ENCODE peak calls at places on chromosomes 7 and 10, in six cellular contexts. E, A, U, G, L and J are unnamed samples.

GRCh38 chr7:116511552-116512523 is 12.3 kb downstream of the CAV2 start:
- DNase-seq in L (peak; percentile 8), G (peak; percentile 58), A (no peak), U (no peak), E (no peak), J (peak; percentile 70)

GRCh38 chr7:155996718-155997059 is 184.4 kb upstream of the SHH start:
- DNase-seq in E (no peak), L (no peak), G (no peak), U (peak; percentile 61), A (no peak), J (no peak)

GRCh38 chr10:1556496-1556895 is 180.8 kb downstream of the ADARB2 start:
- DNase-seq in U (peak; percentile 8), L (no peak), G (no peak), E (no peak), A (no peak), J (no peak)

GRCh38 chr10:6586501-6586900 is 6.4 kb upstream of the PRKCQ start:
- DNase-seq in U (no peak), G (no peak), E (no peak), A (no peak), L (no peak), J (no peak)

GRCh38 chr7:8176370-8177081 is 85.4 kb downstream of the ICA1 start:
- DNase-seq in E (no peak), U (no peak), L (no peak), A (peak; percentile 24), G (no peak), J (no peak)

GRCh38 chr10:90424730-90425129 is 433.1 kb downstream of the HTR7 start:
- DNase-seq in A (no peak), G (no peak), L (no peak), E (no peak), U (no peak), J (peak; percentile 32)

GRCh38 chr7:28957822-28958234 is 302 bp downstream of the TRIL start:
- DNase-seq in A (no peak), G (no peak), U (peak; percentile 73), L (no peak), E (no peak), J (no peak)

GRCh38 chr7:73858807-73859206 is 2.2 kb upstream of the TMEM270 start:
- DNase-seq in G (no peak), A (no peak), L (no peak), E (no peak), U (no peak), J (no peak)

GRCh38 chr7:27889800-27890199 is 149.8 kb downstream of the TAX1BP1 start:
- DNase-seq in L (no peak), E (no peak), A (no peak), U (no peak), G (no peak), J (no peak)

GRCh38 chr7:28981282-28981555 is 23.1 kb upstream of the TRIL start:
- DNase-seq in U (no peak), A (no peak), E (no peak), G (no peak), L (no peak), J (no peak)

GRCh38 chr7:154409703-154410311 is 357.6 kb downstream of the DPP6 start:
- DNase-seq in E (no peak), L (no peak), A (no peak), G (peak; percentile 15), U (no peak), J (no peak)

GRCh38 chr7:156031679-156032478 is 219.6 kb upstream of the SHH start:
- DNase-seq in G (no peak), U (no peak), A (no peak), E (no peak), L (no peak), J (no peak)

GRCh38 chr10:93541402-93542357 is 24.8 kb upstream of the FFAR4 start:
- DNase-seq in E (peak; percentile 10), G (peak; percentile 33), A (no peak), U (no peak), L (peak; percentile 66), J (peak; percentile 49)

GRCh38 chr10:133453516-133454203 is at the start of gene SCART1:
- DNase-seq in L (no peak), E (no peak), A (no peak), U (no peak), G (no peak), J (no peak)

GRCh38 chr10:110863361-110863760 is 8.4 kb upstream of the PDCD4 start:
- DNase-seq in U (no peak), A (no peak), E (no peak), L (no peak), G (no peak), J (no peak)

GRCh38 chr7:131103997-131104396 is 223.7 kb upstream of the MKLN1 start:
- DNase-seq in G (no peak), E (no peak), U (no peak), A (no peak), L (no peak), J (peak; percentile 69)

GRCh38 chr10:103693070-103693811 is 162.1 kb downstream of the SH3PXD2A start:
- DNase-seq in G (no peak), L (no peak), A (no peak), E (no peak), U (peak; percentile 67), J (no peak)

GRCh38 chr10:4249841-4250496 is 465.0 kb upstream of the KLF6 start:
- DNase-seq in L (no peak), E (no peak), G (no peak), A (no peak), U (no peak), J (no peak)

GRCh38 chr7:139681463-139681755 is 96.4 kb downstream of the HIPK2 start:
- DNase-seq in L (no peak), A (no peak), G (no peak), E (no peak), U (no peak), J (no peak)

GRCh38 chr10:68365611-68366010 is 32.9 kb upstream of the PBLD start:
- DNase-seq in G (no peak), L (no peak), U (no peak), E (no peak), A (no peak), J (no peak)